ENCODE peak calls at places on chromosomes 16 and 17, in six cellular contexts. Q is stomach; Y is midbrain; D is HEK293T; T is stimulated activated CD8-positive, alpha-beta memory T cell treated with anti-CD3 and anti-CD28 coated beads, Interleukin-4, amount 100 ng/mL, for 1 hour; L is smooth muscle cell of the brain vasculature. A is an unnamed sample.

GRCh38 chr16:31080756-31081419 is 6.7 kb downstream of the ZNF646 start:
- DNase-seq in D (no peak), Q (no peak), L (no peak), Y (no peak), T (no peak), A (no peak)

GRCh38 chr17:81805707-81806460 is 1.9 kb downstream of the GCGR start:
- DNase-seq in Y (no peak), L (no peak), Q (no peak), D (no peak), T (no peak), A (no peak)

GRCh38 chr16:468072-468821 is 42.8 kb downstream of the RAB11FIP3 start:
- DNase-seq in Q (no peak), L (no peak), Y (peak), T (no peak), D (no peak), A (no peak)

GRCh38 chr17:82277851-82278250 is 4.4 kb upstream of the CSNK1D start:
- DNase-seq in Q (no peak), L (no peak), T (no peak), Y (no peak), D (no peak), A (no peak)

GRCh38 chr16:87431926-87432325 is 39.8 kb downstream of the MAP1LC3B start:
- DNase-seq in T (no peak), Q (no peak), Y (no peak), L (peak), D (no peak), A (no peak)

GRCh38 chr16:50478773-50479149 is 69.4 kb upstream of the NKD1 start:
- DNase-seq in Q (peak), L (no peak), D (no peak), Y (no peak), T (no peak), A (no peak)

GRCh38 chr17:81027038-81027437 is 7.9 kb upstream of the BAIAP2 start:
- DNase-seq in Q (no peak), T (no peak), L (no peak), Y (no peak), D (no peak), A (no peak)

GRCh38 chr17:1325766-1326165 is 46.3 kb downstream of the TRARG1 start:
- DNase-seq in L (no peak), T (no peak), Q (no peak), Y (no peak), D (no peak), A (no peak)

GRCh38 chr16:2497116-2497630 is 16.6 kb upstream of the ATP6V0C start:
- DNase-seq in T (no peak), Q (no peak), D (no peak), L (no peak), Y (no peak), A (no peak)

GRCh38 chr17:68033636-68034451 is 1.7 kb upstream of the KPNA2 start:
- DNase-seq in Q (no peak), Y (no peak), T (no peak), L (no peak), D (peak), A (peak)

GRCh38 chr17:70510288-70510687 is 341.0 kb downstream of the KCNJ2 start:
- DNase-seq in D (no peak), Q (no peak), L (no peak), Y (no peak), T (no peak), A (no peak)

GRCh38 chr16:3641801-3642396 is 12.6 kb upstream of the DNASE1 start:
- DNase-seq in Q (peak), L (no peak), T (no peak), Y (no peak), D (no peak), A (no peak)

GRCh38 chr16:25063865-25064264 is 47.7 kb upstream of the LCMT1 start:
- DNase-seq in Q (no peak), L (no peak), T (no peak), D (no peak), Y (no peak), A (no peak)

GRCh38 chr17:63939884-63940283 is 7.8 kb upstream of the CD79B start:
- DNase-seq in Q (no peak), D (no peak), L (no peak), T (no peak), Y (no peak), A (no peak)

GRCh38 chr16:83624436-83625120 is 183.2 kb upstream of the HSBP1 start:
- DNase-seq in D (no peak), L (no peak), Q (no peak), Y (no peak), T (no peak), A (no peak)

GRCh38 chr17:4485676-4486646 is 12.7 kb upstream of the SPNS2 start:
- DNase-seq in D (no peak), Q (no peak), Y (no peak), T (peak), L (no peak), A (no peak)

GRCh38 chr16:31471875-31472558 is at the start of gene TGFB1I1:
- DNase-seq in D (peak), Q (no peak), T (no peak), L (no peak), Y (no peak), A (no peak)

A was measured in HuH-7.